ENCODE peak calls at places on chromosomes 11 and 22, in five cellular contexts. One of them, this sample, is unnamed.

GRCh38 chr11:118113031-118113430 is 26.3 kb upstream of the SMIM35 start:
- DNase-seq in trophoblast cell: no peak
- DNase-seq in mesenchymal stem cell: no peak
- DNase-seq in H9: no peak
- DNase-seq in IMR-90: no peak
- DNase-seq in this sample: no peak

GRCh38 chr11:94134651-94135512 is 6.2 kb downstream of the PANX1 start:
- DNase-seq in mesenchymal stem cell: peak; percentile 96
- DNase-seq in IMR-90: peak; percentile 96
- DNase-seq in H9: no peak
- DNase-seq in trophoblast cell: peak; percentile 80
- DNase-seq in this sample: no peak

GRCh38 chr22:32848226-32848625 is 46.7 kb downstream of the TIMP3 start:
- DNase-seq in trophoblast cell: no peak
- DNase-seq in IMR-90: no peak
- DNase-seq in mesenchymal stem cell: no peak
- DNase-seq in H9: no peak
- DNase-seq in this sample: no peak

GRCh38 chr11:107494036-107494435 is 36.4 kb upstream of the CWF19L2 start:
- DNase-seq in trophoblast cell: no peak
- DNase-seq in IMR-90: no peak
- DNase-seq in H9: no peak
- DNase-seq in mesenchymal stem cell: no peak
- DNase-seq in this sample: no peak

GRCh38 chr11:118437046-118437735 is 899 bp downstream of the KMT2A start:
- DNase-seq in IMR-90: peak; percentile 35
- DNase-seq in trophoblast cell: peak; percentile 28
- DNase-seq in H9: peak; percentile 56
- DNase-seq in mesenchymal stem cell: peak; percentile 73
- DNase-seq in this sample: peak; percentile 54

GRCh38 chr11:27248430-27249207 is 114.4 kb downstream of the CCDC34 start:
- DNase-seq in IMR-90: no peak
- DNase-seq in mesenchymal stem cell: no peak
- DNase-seq in H9: peak; percentile 51
- DNase-seq in trophoblast cell: no peak
- DNase-seq in this sample: no peak

GRCh38 chr11:64787526-64788320 is 9.4 kb upstream of the SF1 start:
- DNase-seq in trophoblast cell: peak; percentile 38
- DNase-seq in IMR-90: peak; percentile 33
- DNase-seq in H9: peak; percentile 76
- DNase-seq in mesenchymal stem cell: peak; percentile 65
- DNase-seq in this sample: no peak

GRCh38 chr11:115272925-115273324 is 231.3 kb downstream of the CADM1 start:
- DNase-seq in trophoblast cell: no peak
- DNase-seq in mesenchymal stem cell: no peak
- DNase-seq in IMR-90: peak; percentile 19
- DNase-seq in H9: no peak
- DNase-seq in this sample: no peak

GRCh38 chr22:26522592-26522991 is 10.3 kb upstream of the TFIP11 start:
- DNase-seq in mesenchymal stem cell: no peak
- DNase-seq in IMR-90: no peak
- DNase-seq in trophoblast cell: no peak
- DNase-seq in H9: no peak
- DNase-seq in this sample: no peak

GRCh38 chr11:111627591-111627990 is 25.3 kb downstream of the SIK2 start:
- DNase-seq in IMR-90: no peak
- DNase-seq in mesenchymal stem cell: no peak
- DNase-seq in trophoblast cell: no peak
- DNase-seq in H9: no peak
- DNase-seq in this sample: no peak

GRCh38 chr11:296976-297665 is 2.2 kb downstream of the IFITM5 start:
- DNase-seq in mesenchymal stem cell: no peak
- DNase-seq in trophoblast cell: no peak
- DNase-seq in IMR-90: no peak
- DNase-seq in H9: no peak
- DNase-seq in this sample: no peak

GRCh38 chr11:59629996-59630395 is 14.4 kb upstream of the OSBP start:
- DNase-seq in H9: no peak
- DNase-seq in trophoblast cell: no peak
- DNase-seq in IMR-90: no peak
- DNase-seq in mesenchymal stem cell: no peak
- DNase-seq in this sample: no peak

GRCh38 chr22:22982616-22983015 is 87.7 kb upstream of the GNAZ start:
- DNase-seq in H9: no peak
- DNase-seq in trophoblast cell: no peak
- DNase-seq in IMR-90: no peak
- DNase-seq in mesenchymal stem cell: no peak
- DNase-seq in this sample: no peak

GRCh38 chr11:285894-286220 is 3.1 kb upstream of the PGGHG start:
- DNase-seq in IMR-90: no peak
- DNase-seq in trophoblast cell: no peak
- DNase-seq in mesenchymal stem cell: no peak
- DNase-seq in H9: no peak
- DNase-seq in this sample: no peak

GRCh38 chr11:67651976-67652895 is 1.7 kb upstream of the ACY3 start:
- DNase-seq in H9: no peak
- DNase-seq in mesenchymal stem cell: no peak
- DNase-seq in trophoblast cell: no peak
- DNase-seq in IMR-90: no peak
- DNase-seq in this sample: no peak

GRCh38 chr11:106424111-106424510 is 346.6 kb downstream of the AASDHPPT start:
- DNase-seq in H9: no peak
- DNase-seq in trophoblast cell: no peak
- DNase-seq in IMR-90: peak; percentile 83
- DNase-seq in mesenchymal stem cell: peak; percentile 38
- DNase-seq in this sample: no peak

GRCh38 chr11:85800595-85801342 is 10.2 kb downstream of the SYTL2 start:
- DNase-seq in mesenchymal stem cell: no peak
- DNase-seq in H9: no peak
- DNase-seq in trophoblast cell: no peak
- DNase-seq in IMR-90: no peak
- DNase-seq in this sample: no peak

GRCh38 chr11:117229931-117230285 is 2.0 kb downstream of the PCSK7 start:
- DNase-seq in IMR-90: no peak
- DNase-seq in mesenchymal stem cell: no peak
- DNase-seq in trophoblast cell: no peak
- DNase-seq in H9: no peak
- DNase-seq in this sample: no peak

GRCh38 chr11:10892250-10892649 is 34.4 kb upstream of the ZBED5 start:
- DNase-seq in IMR-90: no peak
- DNase-seq in mesenchymal stem cell: no peak
- DNase-seq in trophoblast cell: no peak
- DNase-seq in H9: no peak
- DNase-seq in this sample: no peak

GRCh38 chr11:114398303-114398920 is 1.9 kb downstream of the C11orf71 start:
- DNase-seq in H9: no peak
- DNase-seq in trophoblast cell: no peak
- DNase-seq in mesenchymal stem cell: peak; percentile 32
- DNase-seq in IMR-90: no peak
- DNase-seq in this sample: no peak

GRCh38 chr11:10727259-10727851 is 23.7 kb upstream of the CTR9 start:
- DNase-seq in H9: no peak
- DNase-seq in mesenchymal stem cell: peak; percentile 53
- DNase-seq in trophoblast cell: no peak
- DNase-seq in IMR-90: peak; percentile 77
- DNase-seq in this sample: no peak

GRCh38 chr11:35862666-35863065 is 81.2 kb upstream of the LDLRAD3 start:
- DNase-seq in trophoblast cell: no peak
- DNase-seq in H9: no peak
- DNase-seq in IMR-90: no peak
- DNase-seq in mesenchymal stem cell: no peak
- DNase-seq in this sample: no peak

GRCh38 chr11:68880851-68881250 is 22.8 kb downstream of the MRPL21 start:
- DNase-seq in IMR-90: no peak
- DNase-seq in trophoblast cell: no peak
- DNase-seq in H9: no peak
- DNase-seq in mesenchymal stem cell: no peak
- DNase-seq in this sample: no peak

GRCh38 chr11:117748771-117749540 is 48.1 kb downstream of the DSCAML1 start:
- DNase-seq in trophoblast cell: no peak
- DNase-seq in IMR-90: no peak
- DNase-seq in mesenchymal stem cell: no peak
- DNase-seq in H9: no peak
- DNase-seq in this sample: no peak

GRCh38 chr11:87351671-87352070 is 313.9 kb downstream of the TMEM135 start:
- DNase-seq in H9: no peak
- DNase-seq in IMR-90: no peak
- DNase-seq in mesenchymal stem cell: no peak
- DNase-seq in trophoblast cell: no peak
- DNase-seq in this sample: no peak

GRCh38 chr11:71372693-71373657 is 75.2 kb downstream of the DHCR7 start:
- DNase-seq in trophoblast cell: peak; percentile 70
- DNase-seq in H9: no peak
- DNase-seq in IMR-90: peak; percentile 50
- DNase-seq in mesenchymal stem cell: peak; percentile 31
- DNase-seq in this sample: no peak

GRCh38 chr11:9662273-9662672 is 1.6 kb upstream of the SWAP70 start:
- DNase-seq in H9: no peak
- DNase-seq in IMR-90: no peak
- DNase-seq in trophoblast cell: no peak
- DNase-seq in mesenchymal stem cell: no peak
- DNase-seq in this sample: no peak

GRCh38 chr11:112608466-112608865 is 347.8 kb upstream of the PLET1 start:
- DNase-seq in IMR-90: no peak
- DNase-seq in H9: no peak
- DNase-seq in mesenchymal stem cell: no peak
- DNase-seq in trophoblast cell: no peak
- DNase-seq in this sample: no peak

GRCh38 chr22:26892401-26893033 is 235.1 kb downstream of the MIAT start:
- DNase-seq in IMR-90: no peak
- DNase-seq in mesenchymal stem cell: peak; percentile 76
- DNase-seq in trophoblast cell: no peak
- DNase-seq in H9: peak; percentile 25
- DNase-seq in this sample: no peak

GRCh38 chr11:108733479-108734116 is 68.7 kb downstream of the DDX10 start:
- DNase-seq in H9: no peak
- DNase-seq in IMR-90: peak; percentile 62
- DNase-seq in mesenchymal stem cell: peak; percentile 39
- DNase-seq in trophoblast cell: no peak
- DNase-seq in this sample: no peak

GRCh38 chr11:115806056-115806455 is 301.8 kb upstream of the CADM1 start:
- DNase-seq in H9: no peak
- DNase-seq in trophoblast cell: no peak
- DNase-seq in mesenchymal stem cell: no peak
- DNase-seq in IMR-90: no peak
- DNase-seq in this sample: no peak

GRCh38 chr22:48185071-48185470 is 1422.6 kb downstream of the TBC1D22A start:
- DNase-seq in H9: peak; percentile 3
- DNase-seq in mesenchymal stem cell: no peak
- DNase-seq in IMR-90: no peak
- DNase-seq in trophoblast cell: no peak
- DNase-seq in this sample: no peak

GRCh38 chr11:36266767-36267166 is 22.5 kb downstream of the COMMD9 start:
- DNase-seq in IMR-90: no peak
- DNase-seq in mesenchymal stem cell: no peak
- DNase-seq in trophoblast cell: no peak
- DNase-seq in H9: no peak
- DNase-seq in this sample: no peak

GRCh38 chr11:122248939-122249338 is 132.9 kb upstream of the BLID start:
- DNase-seq in IMR-90: peak; percentile 40
- DNase-seq in trophoblast cell: no peak
- DNase-seq in H9: no peak
- DNase-seq in mesenchymal stem cell: no peak
- DNase-seq in this sample: no peak

DNA sequence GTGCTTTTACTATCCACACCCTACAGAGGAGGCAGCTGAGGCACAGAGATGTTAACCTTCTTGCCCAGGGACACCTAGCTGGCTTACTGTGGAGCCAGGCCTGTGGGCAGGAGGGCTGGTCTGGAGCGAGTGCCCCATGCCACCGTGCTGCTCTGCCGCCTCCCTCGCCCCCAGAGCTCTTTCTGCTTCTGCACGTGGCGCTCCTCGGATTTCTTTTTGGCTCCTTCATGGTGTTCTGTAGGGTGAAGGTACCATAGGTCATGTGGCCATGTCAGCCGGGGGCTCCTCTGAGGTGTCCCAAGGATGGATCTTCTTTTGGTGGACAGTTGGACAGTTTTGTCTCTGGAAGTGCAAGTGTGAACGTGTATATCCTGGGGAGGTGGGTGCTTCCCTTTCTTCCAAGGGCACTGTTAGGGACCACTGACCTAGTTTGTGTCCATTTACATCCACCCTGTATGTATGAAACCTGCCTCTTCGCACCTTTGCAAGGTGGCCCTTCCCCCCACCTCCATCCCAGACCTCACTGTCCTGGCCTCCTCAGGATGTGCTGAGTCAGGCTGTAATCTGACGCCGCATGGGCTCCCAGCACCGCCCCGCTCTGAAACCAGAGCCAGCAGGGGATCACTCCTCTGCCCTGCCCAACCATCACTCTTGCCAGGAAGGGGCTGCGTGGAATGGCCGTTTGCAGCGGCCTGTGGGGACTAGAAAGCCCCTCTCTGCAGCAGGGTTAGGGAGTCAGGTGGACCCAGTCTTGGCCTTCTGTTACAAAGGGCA is 31.7 kb downstream of the POLR3H start:
- DNase-seq in trophoblast cell: no peak
- DNase-seq in IMR-90: peak; percentile 70
- DNase-seq in mesenchymal stem cell: peak; percentile 72
- DNase-seq in H9: peak; percentile 93
- DNase-seq in this sample: peak; percentile 57
- H3K18ac ChIP-seq in trophoblast cell: peak overlapping the region; percentile 8
- H3K18ac ChIP-seq in IMR-90: peak overlapping the region; percentile 2
- H3K18ac ChIP-seq in mesenchymal stem cell: peak overlapping the region; percentile 78
- H3K18ac ChIP-seq in H9: no peak overlapping the region
- H3K18ac ChIP-seq in this sample: peak overlapping the region; percentile 90

GRCh38 chr11:126345283-126345682 is 10.2 kb upstream of the ST3GAL4 start:
- DNase-seq in mesenchymal stem cell: no peak
- DNase-seq in IMR-90: no peak
- DNase-seq in trophoblast cell: no peak
- DNase-seq in H9: no peak
- DNase-seq in this sample: no peak
- H3K23ac ChIP-seq in mesenchymal stem cell: no peak overlapping the region
- H3K23ac ChIP-seq in IMR-90: no peak overlapping the region
- H3K23ac ChIP-seq in trophoblast cell: no peak overlapping the region
- H3K23ac ChIP-seq in H9: no peak overlapping the region
- H3K23ac ChIP-seq in this sample: peak overlapping the region; percentile 82

DNA sequence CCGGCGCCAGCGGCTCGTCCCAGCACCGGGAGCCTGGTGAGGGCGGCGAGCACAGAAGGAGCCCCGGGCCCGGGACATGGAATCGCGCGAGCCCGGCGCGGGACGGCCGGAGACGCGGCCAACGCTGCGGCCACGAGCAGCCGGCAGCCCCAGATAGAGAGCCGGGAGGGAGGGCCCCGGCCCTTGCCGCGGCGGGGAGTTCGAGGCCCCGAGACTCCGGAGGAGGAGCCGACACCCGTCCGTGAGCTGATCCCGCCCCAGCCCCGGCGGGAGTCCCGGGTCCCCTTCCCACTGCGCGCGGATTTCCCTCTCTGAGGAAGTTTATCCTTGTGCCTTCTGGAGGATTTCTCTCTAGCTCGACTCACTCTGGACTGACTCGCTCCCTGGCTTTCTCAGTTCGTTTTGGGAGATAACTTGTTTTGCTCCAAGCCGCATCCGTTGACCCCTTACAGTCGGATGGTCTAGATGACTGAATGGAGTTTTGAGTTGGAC is 474 bp downstream of the ARHGEF12 start:
- DNase-seq in IMR-90: peak; percentile 20
- DNase-seq in trophoblast cell: peak; percentile 27
- DNase-seq in mesenchymal stem cell: peak; percentile 56
- DNase-seq in H9: no peak
- DNase-seq in this sample: no peak
- H3K18ac ChIP-seq in IMR-90: peak overlapping the region; percentile 76
- H3K18ac ChIP-seq in trophoblast cell: peak overlapping the region; percentile 98
- H3K18ac ChIP-seq in mesenchymal stem cell: peak overlapping the region; percentile 92
- H3K18ac ChIP-seq in H9: peak overlapping the region; percentile 49
- H3K18ac ChIP-seq in this sample: peak overlapping the region; percentile 96

GRCh38 chr22:41022470-41023298 is 69.7 kb upstream of the EP300 start:
- DNase-seq in IMR-90: peak; percentile 76
- DNase-seq in trophoblast cell: peak; percentile 84
- DNase-seq in mesenchymal stem cell: peak; percentile 87
- DNase-seq in H9: peak; percentile 93
- DNase-seq in this sample: peak; percentile 69
- H3K23ac ChIP-seq in IMR-90: peak overlapping the region; percentile 79
- H3K23ac ChIP-seq in trophoblast cell: no peak overlapping the region
- H3K23ac ChIP-seq in mesenchymal stem cell: no peak overlapping the region
- H3K23ac ChIP-seq in H9: no peak overlapping the region
- H3K23ac ChIP-seq in this sample: peak overlapping the region; percentile 92